ENCODE peak calls at places on chromosomes 12 and 14, in ten cellular contexts. B, L, G, Y, P, J, F, O, I and E are unnamed samples.

GRCh38 chr12:132385923-132386751 is 56.7 kb upstream of the GALNT9 start:
- DNase-seq in L (no peak), I (no peak), J (no peak), G (no peak), B (no peak), Y (no peak), O (no peak), F (no peak), P (no peak), E (no peak)

GRCh38 chr14:104389326-104390220 is 190.0 kb upstream of the C14orf180 start:
- DNase-seq in O (no peak), I (no peak), P (no peak), Y (no peak), F (no peak), J (no peak), L (no peak), B (no peak), G (peak; percentile 63), E (no peak)

GRCh38 chr12:129296636-129297035 is 443.4 kb downstream of the GLT1D1 start:
- DNase-seq in O (no peak), P (no peak), G (no peak), F (no peak), B (no peak), L (no peak), Y (no peak), I (no peak), J (no peak), E (no peak)

GRCh38 chr12:55818886-55819285 is 1.0 kb downstream of the ORMDL2 start:
- DNase-seq in L (peak; percentile 11), G (no peak), I (no peak), Y (no peak), O (no peak), B (no peak), F (no peak), P (no peak), J (no peak), E (peak; percentile 54)

GRCh38 chr14:88386395-88386794 is 938 bp downstream of the SPATA7 start:
- DNase-seq in O (no peak), Y (no peak), B (no peak), P (no peak), G (no peak), L (no peak), J (no peak), I (no peak), F (no peak), E (no peak)

GRCh38 chr14:60163741-60164140 is 1.5 kb downstream of the DHRS7 start:
- DNase-seq in L (no peak), P (peak; percentile 44), Y (no peak), I (no peak), G (no peak), B (no peak), J (no peak), F (peak; percentile 41), O (no peak), E (no peak)

GRCh38 chr12:130335517-130336392 is 1.9 kb upstream of the PIWIL1 start:
- DNase-seq in F (peak; percentile 52), B (peak; percentile 63), G (no peak), I (peak; percentile 36), O (no peak), P (peak; percentile 79), L (peak; percentile 40), Y (peak; percentile 37), J (no peak), E (no peak)

GRCh38 chr12:55955800-55956508 is 9.9 kb downstream of the PMEL start:
- DNase-seq in L (peak; percentile 63), J (no peak), F (no peak), Y (no peak), G (no peak), P (no peak), B (no peak), I (peak; percentile 40), O (no peak), E (no peak)

GRCh38 chr12:51269174-51270066 is 795 bp downstream of the SMAGP start:
- DNase-seq in I (peak; percentile 62), J (peak; percentile 44), O (peak; percentile 67), L (peak; percentile 57), Y (no peak), P (peak; percentile 90), G (peak; percentile 71), F (no peak), B (peak; percentile 20), E (no peak)

GRCh38 chr12:22709292-22709691 is 84.3 kb downstream of the ETNK1 start:
- DNase-seq in I (no peak), L (peak; percentile 39), Y (no peak), B (no peak), O (no peak), P (peak; percentile 46), F (peak; percentile 48), G (no peak), J (no peak), E (no peak)

GRCh38 chr12:93846936-93847516 is 169.9 kb downstream of the CRADD start:
- DNase-seq in J (no peak), L (no peak), F (no peak), I (no peak), G (no peak), P (no peak), O (no peak), B (no peak), Y (no peak), E (no peak)

GRCh38 chr12:57381693-57382220 is 49.1 kb downstream of the R3HDM2 start:
- DNase-seq in Y (no peak), O (no peak), P (no peak), G (no peak), I (no peak), J (no peak), B (no peak), F (no peak), L (peak; percentile 17), E (no peak)

GRCh38 chr14:51869426-51870113 is 9.2 kb downstream of the GNG2 start:
- DNase-seq in P (no peak), B (no peak), L (no peak), O (no peak), G (no peak), I (peak; percentile 64), Y (no peak), J (no peak), F (no peak), E (no peak)

GRCh38 chr12:131869871-131870418 is 24.5 kb upstream of the ULK1 start:
- DNase-seq in O (no peak), F (no peak), L (peak; percentile 90), G (no peak), J (no peak), Y (no peak), I (no peak), P (no peak), B (no peak), E (no peak)

GRCh38 chr12:17361224-17361623 is 728.8 kb downstream of the RERGL start:
- DNase-seq in F (no peak), P (no peak), I (no peak), Y (no peak), O (no peak), B (no peak), G (no peak), L (no peak), J (no peak), E (no peak)